ENCODE peak calls at places on chromosomes 7 and 10, in ten cellular contexts. W is heart left ventricle; Z is NCI-H2029; U is NCI-H1092; G is NCI-H1417 treated with DMSO at 0.1 percent for 48 hours; D is stimulated activated CD4-positive, alpha-beta T cell treated with anti-CD3 and anti-CD28 coated beads, Interleukin-4, amount 100 ng/mL, for 4 hours; P is GM10248; J is RWPE1; S is GOT3; O is COR-L47. K is an unnamed sample.

GRCh38 chr10:78871796-78872195 is 197.0 kb upstream of the ZMIZ1 start:
- DNase-seq in D (no peak), Z (no peak), O (no peak), U (no peak), J (no peak), P (no peak), W (no peak), G (no peak), S (no peak), K (no peak)

GRCh38 chr7:35716038-35716803 is 21.3 kb upstream of the HERPUD2 start:
- DNase-seq in W (peak; percentile 41), S (no peak), G (no peak), Z (no peak), D (no peak), O (no peak), J (no peak), U (no peak), P (no peak), K (peak; percentile 44)

GRCh38 chr7:116785851-116786250 is 76.5 kb upstream of the CAPZA2 start:
- DNase-seq in W (no peak), Z (no peak), G (no peak), J (no peak), D (no peak), S (no peak), P (no peak), O (no peak), U (no peak), K (no peak)

GRCh38 chr7:27161721-27162547 is 3.4 kb downstream of the HOXA9 start:
- DNase-seq in O (no peak), U (no peak), D (no peak), P (no peak), J (no peak), G (no peak), Z (no peak), S (no peak), W (no peak), K (no peak)

GRCh38 chr10:110610308-110610774 is 33.8 kb upstream of the RBM20 start:
- DNase-seq in U (peak; percentile 16), Z (no peak), D (no peak), P (peak; percentile 61), G (peak; percentile 30), W (peak; percentile 44), J (peak; percentile 76), S (no peak), O (peak; percentile 21), K (peak; percentile 25)

GRCh38 chr10:131876021-131876420 is 24.8 kb upstream of the PPP2R2D start:
- DNase-seq in G (no peak), W (no peak), U (no peak), S (no peak), O (no peak), Z (no peak), D (no peak), P (no peak), J (no peak), K (no peak)

GRCh38 chr7:88253640-88254039 is 33.8 kb upstream of the SRI start:
- DNase-seq in D (no peak), O (no peak), G (no peak), U (no peak), J (no peak), P (no peak), W (no peak), S (no peak), Z (no peak), K (no peak)

GRCh38 chr10:28241766-28242399 is 61.0 kb downstream of the MPP7 start:
- DNase-seq in G (peak; percentile 1), J (peak; percentile 41), P (peak; percentile 41), Z (no peak), U (peak; percentile 7), D (peak; percentile 14), O (no peak), S (no peak), W (no peak), K (no peak)

GRCh38 chr7:27176962-27177794 is 3.1 kb upstream of the HOXA10 start:
- DNase-seq in Z (no peak), G (no peak), O (no peak), D (no peak), W (no peak), J (no peak), U (no peak), S (no peak), P (no peak), K (no peak)

GRCh38 chr10:75129537-75129936 is 18.1 kb downstream of the SAMD8 start:
- DNase-seq in S (no peak), U (no peak), P (no peak), D (no peak), G (no peak), J (no peak), Z (no peak), O (no peak), W (no peak), K (no peak)

GRCh38 chr7:6520163-6520981 is 30.9 kb downstream of the GRID2IP start:
- DNase-seq in G (no peak), O (no peak), P (no peak), U (no peak), J (no peak), Z (no peak), D (no peak), W (no peak), S (no peak), K (no peak)

GRCh38 chr10:116753759-116754158 is 11.4 kb upstream of the HSPA12A start:
- DNase-seq in W (no peak), P (no peak), J (peak; percentile 61), U (peak; percentile 7), D (no peak), S (no peak), G (no peak), O (peak; percentile 5), Z (no peak), K (peak; percentile 43)

GRCh38 chr7:6284461-6285360 is 12.3 kb upstream of the CYTH3 start:
- DNase-seq in S (no peak), D (no peak), G (no peak), W (no peak), P (no peak), O (no peak), Z (no peak), J (peak; percentile 32), U (no peak), K (no peak)

GRCh38 chr7:155287229-155287935 is 10.3 kb upstream of the INSIG1 start:
- DNase-seq in O (no peak), P (no peak), D (no peak), W (no peak), G (no peak), J (no peak), Z (no peak), S (no peak), U (no peak), K (no peak)

GRCh38 chr7:7799138-7799537 is 80.7 kb upstream of the RPA3 start:
- DNase-seq in G (no peak), D (no peak), W (no peak), J (peak; percentile 4), U (no peak), Z (peak; percentile 40), P (no peak), O (peak; percentile 67), S (no peak), K (no peak)

GRCh38 chr10:67603086-67603485 is 92.9 kb downstream of the CTNNA3 start:
- DNase-seq in W (no peak), U (no peak), Z (no peak), J (no peak), O (no peak), P (no peak), D (no peak), G (no peak), S (no peak), K (no peak)

GRCh38 chr10:32692174-32692573 is 246.2 kb downstream of the CCDC7 start:
- DNase-seq in D (no peak), G (no peak), J (peak; percentile 79), U (no peak), S (no peak), W (no peak), Z (peak; percentile 1), O (no peak), P (no peak), K (no peak)